ENCODE peak calls at places on chromosomes 6 and 20, in seven cellular contexts. S is IMR-90, Q is H1, Z is mesenchymal stem cell, W is mesendoderm, A is H9, X is trophoblast cell. H is an unnamed sample. For H3K4me1, the result is how much of the 10 kb centered on the place peaks cover.

GRCh38 chr20:63606701-63607100 is 20.2 kb downstream of the GMEB2 start:
- DNase-seq in Q (no peak), S (no peak), W (no peak), X (no peak), Z (no peak), A (no peak), H (no peak)

GRCh38 chr20:64057628-64058498 is 5.1 kb upstream of the TCEA2 start:
- DNase-seq in A (peak), S (peak), W (peak), X (peak), Z (peak), Q (no peak), H (no peak)

GRCh38 chr20:2879148-2879547 is 5.9 kb downstream of the PTPRA start:
- DNase-seq in Q (no peak), W (no peak), Z (no peak), X (no peak), A (no peak), S (peak), H (no peak)

GRCh38 chr6:35788423-35788982 is 7.7 kb downstream of the CLPSL1 start:
- DNase-seq in S (no peak), A (no peak), X (no peak), W (no peak), Q (no peak), Z (no peak), H (no peak)

GRCh38 chr6:70413829-70414494 is 654 bp downstream of the FAM135A start:
- DNase-seq in X (peak), A (no peak), W (peak), S (no peak), Q (no peak), Z (peak), H (peak)

GRCh38 chr6:91487729-91488392 is 901.0 kb upstream of the MAP3K7 start:
- DNase-seq in W (peak), X (no peak), Z (no peak), S (no peak), A (no peak), Q (no peak), H (no peak)

GRCh38 chr6:167827588-167828324 is 1.0 kb downstream of the AFDN start:
- DNase-seq in Z (peak), S (peak), X (peak), Q (no peak), A (peak), W (peak), H (peak)

GRCh38 chr6:93859964-93860363 is 440.6 kb upstream of the EPHA7 start:
- DNase-seq in S (no peak), Z (no peak), A (no peak), Q (no peak), W (peak), X (no peak), H (peak)

GRCh38 chr6:14743465-14744211 is 502.2 kb upstream of the JARID2 start:
- DNase-seq in A (no peak), Q (no peak), Z (peak), X (peak), W (peak), S (peak), H (no peak)

GRCh38 chr20:7285918-7286556 is 518.6 kb downstream of the BMP2 start:
- DNase-seq in A (peak), Z (peak), W (peak), Q (no peak), S (peak), X (peak), H (peak)

GRCh38 chr20:46894971-46895905 is 595 bp downstream of the EYA2 start:
- DNase-seq in A (peak), Z (no peak), X (no peak), W (peak), Q (no peak), S (peak), H (peak)

GRCh38 chr6:166707045-166707444 is 80.0 kb upstream of the RPS6KA2 start:
- DNase-seq in S (peak), X (peak), Z (peak), A (peak), Q (peak), W (peak), H (peak)

GRCh38 chr6:140069576-140069975 is 695.1 kb upstream of the CITED2 start:
- DNase-seq in W (no peak), Z (no peak), Q (no peak), X (no peak), S (no peak), A (no peak), H (no peak)

GRCh38 chr6:84772428-84773132 is 8.2 kb upstream of the TBX18 start:
- DNase-seq in X (no peak), Q (no peak), Z (peak), W (peak), S (no peak), A (peak), H (no peak)

GRCh38 chr6:1312444-1313363 is 806 bp downstream of the FOXQ1 start:
- DNase-seq in S (no peak), X (no peak), W (peak), A (peak), Z (no peak), Q (no peak), H (no peak)

GRCh38 chr20:46285072-46285471 is 23.2 kb downstream of the CDH22 start:
- DNase-seq in Z (no peak), S (no peak), W (no peak), X (no peak), A (no peak), Q (no peak), H (no peak)

GRCh38 chr6:108988291-108988690 is 106.4 kb downstream of the SESN1 start:
- DNase-seq in Z (no peak), W (peak), A (no peak), X (no peak), S (no peak), Q (no peak), H (no peak)

GRCh38 chr6:108080010-108080780 is 5.7 kb upstream of the OSTM1 start:
- DNase-seq in A (peak), W (peak), Q (peak), Z (peak), S (peak), X (peak), H (no peak)

GRCh38 chr20:48026981-48027592 is 241.8 kb upstream of the SULF2 start:
- DNase-seq in X (no peak), Z (no peak), W (no peak), A (no peak), S (no peak), Q (no peak), H (no peak)

GRCh38 chr6:157767757-157768156 is 55.3 kb upstream of the SNX9 start:
- DNase-seq in A (no peak), Z (no peak), W (no peak), X (no peak), S (no peak), Q (no peak), H (no peak)

GRCh38 chr6:157769776-157770430 is 53.1 kb upstream of the SNX9 start:
- DNase-seq in S (no peak), X (no peak), W (no peak), Q (no peak), A (no peak), Z (no peak), H (no peak)

GRCh38 chr6:157768863-157769551 is 54.0 kb upstream of the SNX9 start:
- DNase-seq in Z (no peak), X (no peak), W (no peak), A (no peak), S (no peak), Q (no peak), H (no peak)

GRCh38 chr6:157768304-157768703 is 54.7 kb upstream of the SNX9 start:
- DNase-seq in Q (no peak), A (no peak), W (no peak), X (no peak), S (no peak), Z (no peak), H (no peak)

GRCh38 chr6:157767071-157767750 is 55.8 kb upstream of the SNX9 start:
- DNase-seq in A (no peak), W (no peak), Z (no peak), X (no peak), S (no peak), Q (no peak), H (no peak)
- H3K23ac ChIP-seq in A (no peak), W (no peak), Z (no peak), X (no peak), S (no peak), Q (no peak), H (no peak)

GRCh38 chr20:58577871-58578615 is 62.8 kb upstream of the APCDD1L start:
- DNase-seq in Q (no peak), Z (no peak), X (no peak), W (no peak), S (no peak), A (no peak), H (no peak)
- H3K4me1 ChIP-seq in Q (under half), Z (under half), X (under half), W (under half), S (under half), A (under half), H (under half)

GRCh38 chr6:80676386-80676785 is 569.9 kb downstream of the BCKDHB start:
- DNase-seq in S (peak), Z (no peak), A (no peak), W (no peak), Q (no peak), X (no peak), H (no peak)
- H3K18ac ChIP-seq in S (no peak), Z (no peak), A (no peak), W (no peak), Q (no peak), X (no peak), H (no peak)

DNA sequence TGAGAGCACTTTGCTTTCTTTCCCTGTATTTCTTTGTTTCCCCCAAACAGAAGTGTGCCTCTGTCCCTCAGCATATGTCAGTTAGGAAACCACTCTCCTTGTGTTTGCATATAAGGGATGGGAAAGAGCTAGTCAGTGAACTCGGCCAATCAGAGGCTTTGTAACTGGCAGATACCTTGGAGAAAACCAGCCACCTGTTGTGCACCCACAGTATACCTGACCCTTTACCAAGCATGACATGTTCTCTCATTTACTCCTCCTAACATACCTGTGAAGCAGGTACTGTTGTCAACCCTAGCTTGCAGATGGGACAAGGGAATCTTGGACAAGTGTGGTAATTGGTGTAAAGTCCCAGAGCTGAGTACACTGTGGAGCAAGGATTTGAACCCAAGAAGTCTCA is 96.1 kb upstream of the FAM8A1 start:
- DNase-seq in A (no peak), Z (no peak), Q (no peak), S (no peak), X (no peak), W (no peak), H (no peak)
- H3K23ac ChIP-seq in A (no peak), Z (no peak), Q (no peak), S (no peak), X (no peak), W (no peak), H (no peak)

GRCh38 chr20:43949248-43949647 is 34.6 kb downstream of the TOX2 start:
- DNase-seq in Z (no peak), S (no peak), W (no peak), Q (no peak), X (no peak), A (no peak), H (no peak)
- H3K4me1 ChIP-seq in Z (under half), S (under half), W (under half), Q (under half), X (under half), A (under half), H (under half)

DNA sequence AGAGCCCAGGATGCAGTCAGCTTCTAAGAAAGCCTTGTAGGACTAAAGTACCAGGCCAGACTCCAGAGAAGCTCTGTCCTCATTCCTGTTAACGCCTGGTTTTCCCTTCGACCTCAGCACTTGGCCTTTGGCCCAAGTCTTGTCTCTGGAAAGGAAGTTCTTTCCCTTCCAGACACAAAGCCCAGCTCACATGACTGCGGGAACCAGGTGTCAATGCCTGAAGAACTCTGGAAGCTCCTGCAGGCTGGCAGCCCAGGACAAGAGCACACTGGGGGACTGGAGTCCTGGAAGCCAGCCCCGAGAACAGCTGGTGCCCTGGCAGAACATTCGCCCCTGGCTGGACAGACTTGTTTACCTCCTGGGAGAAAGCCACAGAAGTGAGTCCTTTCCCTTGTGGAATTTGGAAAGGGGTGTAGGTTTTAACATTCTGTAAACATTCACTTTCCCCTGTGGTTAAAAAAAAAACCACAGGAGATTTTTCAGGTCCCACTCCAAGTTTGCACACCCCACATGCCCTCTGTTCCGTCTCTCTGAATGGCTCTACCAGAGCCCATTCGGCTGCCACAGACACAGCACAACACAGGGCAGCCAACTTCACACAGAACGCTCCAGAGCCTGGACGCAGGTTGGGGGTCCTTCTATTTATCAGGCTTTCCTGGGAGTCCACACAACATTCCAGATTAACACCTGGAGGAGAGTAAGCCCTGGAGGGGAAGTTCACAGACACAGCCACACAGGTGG is 18.1 kb downstream of the ACSS1 start:
- DNase-seq in A (no peak), W (no peak), S (peak), Z (peak), Q (no peak), X (no peak), H (no peak)
- H3K18ac ChIP-seq in A (no peak), W (no peak), S (no peak), Z (no peak), Q (no peak), X (no peak), H (no peak)

GRCh38 chr20:33944914-33945313 is 48.8 kb upstream of the RALY start:
- DNase-seq in X (no peak), S (no peak), W (peak), Z (no peak), A (no peak), Q (no peak), H (no peak)

GRCh38 chr20:33940701-33941100 is 53.0 kb upstream of the RALY start:
- DNase-seq in S (no peak), Q (no peak), X (no peak), A (no peak), W (no peak), Z (no peak), H (no peak)

GRCh38 chr20:33947709-33948295 is 45.9 kb upstream of the RALY start:
- DNase-seq in X (peak), Q (peak), Z (peak), W (peak), A (peak), S (peak), H (peak)

GRCh38 chr20:33948480-33948879 is 45.2 kb upstream of the RALY start:
- DNase-seq in A (no peak), S (no peak), Z (no peak), X (no peak), Q (no peak), W (no peak), H (no peak)

GRCh38 chr20:33945391-33946079 is 48.2 kb upstream of the RALY start:
- DNase-seq in A (no peak), X (no peak), Z (peak), Q (no peak), W (no peak), S (peak), H (no peak)
- H3K23ac ChIP-seq in A (no peak), X (no peak), Z (no peak), Q (no peak), W (peak), S (no peak), H (no peak)

DNA sequence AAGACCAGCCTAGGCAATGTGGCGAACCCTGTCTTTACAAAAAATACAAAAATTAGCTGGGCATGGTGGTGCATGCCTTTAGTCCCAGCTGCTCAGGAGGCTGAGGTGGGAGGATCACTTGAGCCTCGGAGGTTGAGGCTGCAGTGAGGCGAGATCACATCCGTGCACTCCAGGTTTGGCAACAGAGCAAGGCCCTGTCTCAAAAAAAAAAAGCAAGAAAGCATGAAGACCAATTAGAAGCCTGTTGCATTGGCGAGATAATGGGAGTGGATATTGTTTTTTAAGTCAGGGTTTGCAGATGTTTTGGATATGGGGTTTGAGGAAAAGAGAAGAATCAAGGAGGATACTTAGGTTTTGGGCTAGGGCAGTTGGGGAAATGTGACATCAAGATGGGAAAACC is 5.2 kb downstream of the QRSL1 start:
- DNase-seq in S (no peak), W (no peak), Z (no peak), A (no peak), Q (no peak), X (no peak), H (no peak)
- H3K4me1 ChIP-seq in S (under half), W (under half), Z (under half), A (under half), Q (under half), X (under half), H (under half)

H was measured in neuronal stem cell.